ENCODE peak calls at places on chromosomes 16 and 17, in six cellular contexts. A, F, O, M, Z and W are unnamed samples.

GRCh38 chr17:8572767-8573166 is 57.8 kb downstream of the MYH10 start:
- DNase-seq in A (no peak), F (no peak), O (no peak), M (no peak), Z (no peak), W (peak)

GRCh38 chr17:42674755-42675347 is 1.9 kb downstream of the PLEKHH3 start:
- DNase-seq in A (no peak), F (peak), O (no peak), M (no peak), Z (no peak), W (no peak)

GRCh38 chr17:79789943-79790804 is 6.7 kb downstream of the CBX8 start:
- DNase-seq in A (no peak), F (peak), O (no peak), M (peak), Z (no peak), W (no peak)

GRCh38 chr16:57698812-57699405 is 4.3 kb downstream of the DRC7 start:
- DNase-seq in A (no peak), F (no peak), O (no peak), M (no peak), Z (no peak), W (no peak)

GRCh38 chr17:5584971-5585794 is 874 bp upstream of the NLRP1 start:
- DNase-seq in A (no peak), F (no peak), O (no peak), M (no peak), Z (no peak), W (peak)

GRCh38 chr17:57455063-57455914 is 199.0 kb downstream of the MSI2 start:
- DNase-seq in A (peak), F (no peak), O (no peak), M (no peak), Z (peak), W (peak)

GRCh38 chr17:79925242-79925957 is 86.2 kb upstream of the CBX4 start:
- DNase-seq in A (peak), F (no peak), O (no peak), M (peak), Z (no peak), W (no peak)

GRCh38 chr16:1297413-1297773 is 12.0 kb upstream of the UBE2I start:
- DNase-seq in A (no peak), F (no peak), O (no peak), M (no peak), Z (no peak), W (no peak)

GRCh38 chr17:8223356-8224063 is 13.1 kb upstream of the AURKB start:
- DNase-seq in A (peak), F (peak), O (peak), M (peak), Z (peak), W (peak)

GRCh38 chr17:5234645-5235576 is at the start of gene SCIMP:
- DNase-seq in A (no peak), F (no peak), O (no peak), M (peak), Z (no peak), W (no peak)

GRCh38 chr16:58563235-58563634 is 47.9 kb downstream of the SETD6 start:
- DNase-seq in A (no peak), F (peak), O (no peak), M (no peak), Z (no peak), W (peak)

GRCh38 chr16:3503513-3503912 is 2.7 kb downstream of the CLUAP1 start:
- DNase-seq in A (no peak), F (no peak), O (peak), M (no peak), Z (peak), W (peak)

GRCh38 chr17:57612202-57613071 is 132.7 kb downstream of the CCDC182 start:
- DNase-seq in A (no peak), F (no peak), O (peak), M (no peak), Z (peak), W (peak)

GRCh38 chr17:8776861-8777260 is 18.5 kb upstream of the SPDYE4 start:
- DNase-seq in A (no peak), F (no peak), O (no peak), M (no peak), Z (no peak), W (no peak)

GRCh38 chr16:75116081-75116910 is at the start of gene LDHD:
- DNase-seq in A (no peak), F (peak), O (no peak), M (peak), Z (no peak), W (peak)

GRCh38 chr16:31331141-31331764 is 23.7 kb upstream of the ITGAX start:
- DNase-seq in A (no peak), F (no peak), O (peak), M (no peak), Z (peak), W (no peak)

GRCh38 chr16:3536271-3536671 is 35.5 kb downstream of the CLUAP1 start:
- DNase-seq in A (no peak), F (no peak), O (no peak), M (no peak), Z (no peak), W (no peak)